ENCODE peak calls at places on chromosome 13, in ten cellular contexts. O is breast epithelium, G is tibial nerve, F is IMR-90, C is neural progenitor cell, U is fibroblast of lung, J is psoas muscle, Q is brain microvascular endothelial cell, N is dorsolateral prefrontal cortex, Y is GM23338. L is an unnamed sample.

GRCh38 chr13:38951525-38952313 is 38.9 kb downstream of the STOML3 start:
- DNase-seq in O (no peak), G (peak; percentile 13), F (no peak), C (peak; percentile 30), U (no peak), J (no peak), Q (no peak), N (no peak), Y (no peak), L (no peak)

GRCh38 chr13:75049936-75050335 is 432.0 kb downstream of the TBC1D4 start:
- DNase-seq in O (no peak), G (no peak), F (no peak), C (no peak), U (no peak), J (no peak), Q (peak; percentile 7), N (no peak), Y (no peak), L (no peak)

GRCh38 chr13:27270594-27271520 is at the start of gene RASL11A:
- DNase-seq in O (peak; percentile 59), G (peak; percentile 80), F (peak; percentile 87), C (peak; percentile 94), U (peak; percentile 94), J (peak; percentile 83), Q (peak; percentile 81), N (peak; percentile 79), Y (peak; percentile 95), L (peak; percentile 87)

GRCh38 chr13:75416327-75417005 is 65.5 kb downstream of the TBC1D4 start:
- DNase-seq in O (no peak), G (no peak), F (no peak), C (no peak), U (no peak), J (no peak), Q (no peak), N (no peak), Y (peak; percentile 40), L (no peak)

GRCh38 chr13:38386421-38386820 is 36.8 kb downstream of the UFM1 start:
- DNase-seq in O (no peak), G (no peak), F (peak; percentile 3), C (no peak), U (peak; percentile 29), J (no peak), Q (no peak), N (no peak), Y (no peak), L (no peak)

GRCh38 chr13:74062933-74063332 is 71.3 kb downstream of the KLF12 start:
- DNase-seq in O (no peak), G (peak; percentile 18), F (peak; percentile 74), C (no peak), U (peak; percentile 67), J (peak; percentile 45), Q (peak; percentile 75), N (peak; percentile 51), Y (no peak), L (no peak)

GRCh38 chr13:50236898-50237318 is 221.7 kb downstream of the KCNRG start:
- DNase-seq in O (no peak), G (no peak), F (peak; percentile 5), C (no peak), U (no peak), J (no peak), Q (peak; percentile 48), N (no peak), Y (no peak), L (no peak)

GRCh38 chr13:58254961-58255360 is 623.4 kb downstream of the PCDH17 start:
- DNase-seq in O (no peak), G (no peak), F (no peak), C (peak; percentile 78), U (no peak), J (no peak), Q (no peak), N (no peak), Y (peak; percentile 6), L (no peak)

GRCh38 chr13:111280666-111281577 is 39.5 kb upstream of the TEX29 start:
- DNase-seq in O (no peak), G (no peak), F (peak; percentile 86), C (no peak), U (peak; percentile 91), J (no peak), Q (peak; percentile 80), N (no peak), Y (no peak), L (no peak)
- H3K27ac ChIP-seq in O (peak overlapping the region; percentile 2), G (peak overlapping the region; percentile 31), F (peak overlapping the region; percentile 61), C (no peak overlapping the region), U (peak overlapping the region; percentile 92), J (peak overlapping the region; percentile 88), Q (peak overlapping the region; percentile 96), N (peak overlapping the region; percentile 79), Y (no peak overlapping the region), L (peak overlapping the region; percentile 72)

DNA sequence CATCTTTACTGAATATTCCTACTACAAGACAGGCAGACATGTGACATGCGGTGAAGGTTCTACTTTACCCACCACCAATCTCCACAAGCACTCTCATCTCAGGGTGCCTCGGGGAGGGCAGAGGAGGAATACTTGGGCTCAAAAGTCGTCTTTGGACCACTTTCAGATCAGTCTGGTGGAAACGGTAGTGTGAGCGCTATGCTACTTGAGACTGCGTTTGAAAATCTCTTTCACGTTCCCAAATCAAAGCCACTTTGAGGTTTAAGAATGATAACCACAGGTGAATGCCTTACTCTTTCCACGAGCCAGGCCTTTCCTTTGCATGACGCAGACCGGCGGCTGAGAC is 1.5 kb upstream of the SOX1 start:
- DNase-seq in O (no peak), G (no peak), F (no peak), C (no peak), U (no peak), J (no peak), Q (no peak), N (no peak), Y (no peak), L (no peak)
- H3K27ac ChIP-seq in O (no peak overlapping the region), G (no peak overlapping the region), F (no peak overlapping the region), C (no peak overlapping the region), U (no peak overlapping the region), J (no peak overlapping the region), Q (no peak overlapping the region), N (no peak overlapping the region), Y (no peak overlapping the region), L (no peak overlapping the region)

GRCh38 chr13:23983671-23984070 is 86.4 kb upstream of the C1QTNF9B start:
- DNase-seq in O (no peak), G (no peak), F (no peak), C (no peak), U (no peak), J (no peak), Q (no peak), N (no peak), Y (no peak), L (no peak)

GRCh38 chr13:23979361-23980159 is 82.3 kb upstream of the C1QTNF9B start:
- DNase-seq in O (peak; percentile 35), G (peak; percentile 53), F (peak; percentile 82), C (peak; percentile 81), U (peak; percentile 85), J (peak; percentile 81), Q (peak; percentile 91), N (peak; percentile 74), Y (peak; percentile 79), L (peak; percentile 66)

GRCh38 chr13:23985060-23985459 is 87.8 kb upstream of the C1QTNF9B start:
- DNase-seq in O (no peak), G (no peak), F (no peak), C (no peak), U (no peak), J (no peak), Q (no peak), N (no peak), Y (no peak), L (no peak)

GRCh38 chr13:23984541-23984940 is 87.2 kb upstream of the C1QTNF9B start:
- DNase-seq in O (peak; percentile 83), G (no peak), F (no peak), C (no peak), U (no peak), J (no peak), Q (no peak), N (no peak), Y (no peak), L (no peak)

DNA sequence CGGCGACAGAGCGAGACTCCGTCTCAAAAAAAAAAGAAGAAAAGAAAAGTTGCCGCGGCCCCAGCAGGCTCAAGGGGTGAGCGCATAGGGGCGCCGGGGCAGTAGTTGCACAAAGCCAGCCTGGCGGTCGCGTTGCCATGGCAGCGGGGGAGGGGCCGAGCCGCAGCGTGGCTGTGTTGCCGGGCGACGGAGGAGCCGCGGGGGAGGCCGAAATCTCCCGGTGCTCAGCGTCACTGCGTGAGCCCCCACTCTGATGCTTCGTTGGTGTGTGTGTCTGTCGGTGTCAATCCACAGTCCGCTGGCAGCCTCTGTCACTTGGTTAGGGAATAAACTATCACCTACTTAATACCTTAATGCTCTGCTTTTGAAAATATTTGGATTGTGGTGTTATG is 82.9 kb upstream of the C1QTNF9B start:
- DNase-seq in O (peak; percentile 74), G (peak; percentile 70), F (peak; percentile 82), C (peak; percentile 95), U (peak; percentile 76), J (peak; percentile 84), Q (peak; percentile 93), N (peak; percentile 86), Y (peak; percentile 86), L (peak; percentile 88)
- H3K27ac ChIP-seq in O (peak overlapping the region; percentile 81), G (peak overlapping the region; percentile 55), F (no peak overlapping the region), C (no peak overlapping the region), U (peak overlapping the region; percentile 93), J (no peak overlapping the region), Q (peak overlapping the region; percentile 90), N (no peak overlapping the region), Y (no peak overlapping the region), L (peak overlapping the region; percentile 79)

GRCh38 chr13:31045621-31046081 is 113.2 kb downstream of the TEX26 start:
- DNase-seq in O (no peak), G (no peak), F (peak; percentile 97), C (no peak), U (peak; percentile 93), J (peak; percentile 54), Q (peak; percentile 93), N (no peak), Y (no peak), L (no peak)

GRCh38 chr13:31049083-31049482 is 112.6 kb downstream of the HSPH1 start:
- DNase-seq in O (no peak), G (no peak), F (no peak), C (no peak), U (no peak), J (no peak), Q (no peak), N (no peak), Y (no peak), L (no peak)

GRCh38 chr13:31044658-31045620 is 112.5 kb downstream of the TEX26 start:
- DNase-seq in O (no peak), G (no peak), F (no peak), C (no peak), U (no peak), J (no peak), Q (no peak), N (no peak), Y (no peak), L (no peak)

GRCh38 chr13:31048521-31048920 is 113.2 kb downstream of the HSPH1 start:
- DNase-seq in O (no peak), G (no peak), F (no peak), C (peak; percentile 18), U (no peak), J (no peak), Q (no peak), N (no peak), Y (peak; percentile 64), L (no peak)

DNA sequence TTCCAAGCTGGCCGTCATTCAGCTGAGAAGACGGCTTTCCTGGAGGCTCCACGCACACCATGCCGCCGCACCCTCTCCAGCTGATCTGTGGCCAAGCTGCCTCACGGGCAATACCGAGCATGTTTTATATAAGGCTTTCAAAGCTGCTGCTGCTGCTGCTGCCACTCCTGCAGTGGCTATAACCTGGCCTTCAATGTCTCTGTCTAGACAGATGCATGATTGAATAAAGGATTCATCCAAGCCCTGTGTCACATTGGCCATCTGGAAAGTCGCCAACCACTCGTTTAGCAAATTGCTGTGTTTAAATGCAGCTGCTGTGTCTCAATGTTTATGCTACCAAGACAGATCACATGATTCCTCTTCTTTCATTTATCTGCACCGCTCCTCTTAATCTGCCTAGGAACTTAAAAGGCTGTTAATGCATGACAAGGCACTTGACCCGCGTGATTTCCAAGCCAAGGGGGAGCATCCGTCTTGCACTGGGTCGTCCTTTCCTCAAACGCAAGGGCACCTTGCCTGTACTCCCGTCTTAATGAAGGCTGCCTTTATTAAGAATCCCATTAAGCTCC is 114.3 kb downstream of the TEX26 start:
- DNase-seq in O (no peak), G (no peak), F (peak; percentile 68), C (peak; percentile 10), U (peak; percentile 75), J (peak; percentile 25), Q (peak; percentile 23), N (peak; percentile 60), Y (no peak), L (no peak)
- H3K27ac ChIP-seq in O (no peak overlapping the region), G (no peak overlapping the region), F (peak overlapping the region; percentile 70), C (no peak overlapping the region), U (peak overlapping the region; percentile 81), J (no peak overlapping the region), Q (peak overlapping the region; percentile 76), N (peak overlapping the region; percentile 41), Y (no peak overlapping the region), L (no peak overlapping the region)

L was measured in caudate nucleus.